ENCODE peak calls at places on chromosomes 11 and 22, in four cellular contexts. One of them, this sample, is unnamed.

GRCh38 chr11:128776434-128777284 is 82.8 kb downstream of the FLI1 start:
- DNase-seq in A549: peak; percentile 31
- DNase-seq in SK-N-SH: peak; percentile 87
- DNase-seq in HCT116: peak; percentile 22
- DNase-seq in this sample: peak; percentile 54

GRCh38 chr11:70127653-70128434 is 49.7 kb downstream of the ANO1 start:
- DNase-seq in A549: no peak
- DNase-seq in SK-N-SH: no peak
- DNase-seq in HCT116: no peak
- DNase-seq in this sample: no peak

GRCh38 chr11:3745161-3745560 is 52.2 kb downstream of the NUP98 start:
- DNase-seq in A549: no peak
- DNase-seq in SK-N-SH: no peak
- DNase-seq in HCT116: no peak
- DNase-seq in this sample: no peak

GRCh38 chr11:83554896-83555295 is 268.7 kb upstream of the CCDC90B start:
- DNase-seq in A549: no peak
- DNase-seq in SK-N-SH: peak; percentile 8
- DNase-seq in HCT116: no peak
- DNase-seq in this sample: no peak

GRCh38 chr22:23763579-23764331 is 965 bp downstream of the C22orf15 start:
- DNase-seq in A549: no peak
- DNase-seq in SK-N-SH: peak; percentile 25
- DNase-seq in HCT116: no peak
- DNase-seq in this sample: no peak

GRCh38 chr11:93524173-93524536 is 19.0 kb downstream of the SMCO4 start:
- DNase-seq in A549: no peak
- DNase-seq in SK-N-SH: no peak
- DNase-seq in HCT116: no peak
- DNase-seq in this sample: no peak

GRCh38 chr22:26555478-26555877 is 34.5 kb downstream of the TPST2 start:
- DNase-seq in A549: no peak
- DNase-seq in SK-N-SH: no peak
- DNase-seq in HCT116: no peak
- DNase-seq in this sample: no peak

GRCh38 chr11:86182976-86183584 is 61.5 kb upstream of the EED start:
- DNase-seq in A549: peak; percentile 56
- DNase-seq in SK-N-SH: no peak
- DNase-seq in HCT116: no peak
- DNase-seq in this sample: peak; percentile 74

GRCh38 chr22:43592470-43592869 is 180.7 kb downstream of the MPPED1 start:
- DNase-seq in A549: peak; percentile 1
- DNase-seq in SK-N-SH: no peak
- DNase-seq in HCT116: no peak
- DNase-seq in this sample: no peak

GRCh38 chr11:6576471-6577373 is 26.7 kb downstream of the RRP8 start:
- DNase-seq in A549: no peak
- DNase-seq in SK-N-SH: peak; percentile 56
- DNase-seq in HCT116: no peak
- DNase-seq in this sample: peak; percentile 10

GRCh38 chr11:34345012-34345804 is 12.6 kb downstream of the ABTB2 start:
- DNase-seq in A549: peak; percentile 90
- DNase-seq in SK-N-SH: no peak
- DNase-seq in HCT116: peak; percentile 52
- DNase-seq in this sample: peak; percentile 70

GRCh38 chr22:24189249-24190158 is 8.2 kb downstream of the SUSD2 start:
- DNase-seq in A549: peak; percentile 70
- DNase-seq in SK-N-SH: peak; percentile 95
- DNase-seq in HCT116: no peak
- DNase-seq in this sample: peak; percentile 72

GRCh38 chr11:64218628-64219353 is 7.2 kb downstream of the TRPT1 start:
- DNase-seq in A549: no peak
- DNase-seq in SK-N-SH: peak; percentile 68
- DNase-seq in HCT116: no peak
- DNase-seq in this sample: no peak

GRCh38 chr22:30720263-30720837 is 25.7 kb downstream of the OSBP2 start:
- DNase-seq in A549: no peak
- DNase-seq in SK-N-SH: no peak
- DNase-seq in HCT116: no peak
- DNase-seq in this sample: peak; percentile 14

GRCh38 chr22:29351042-29351441 is 35.5 kb upstream of the RASL10A start:
- DNase-seq in A549: no peak
- DNase-seq in SK-N-SH: no peak
- DNase-seq in HCT116: no peak
- DNase-seq in this sample: no peak

GRCh38 chr22:39414377-39414776 is 14.8 kb downstream of the TAB1 start:
- DNase-seq in A549: no peak
- DNase-seq in SK-N-SH: no peak
- DNase-seq in HCT116: no peak
- DNase-seq in this sample: peak; percentile 60

GRCh38 chr11:7605544-7605943 is 67.8 kb downstream of the CYB5R2 start:
- DNase-seq in A549: peak; percentile 90
- DNase-seq in SK-N-SH: no peak
- DNase-seq in HCT116: peak; percentile 47
- DNase-seq in this sample: no peak

GRCh38 chr11:93652161-93652597 is 9.3 kb upstream of the CEP295 start:
- DNase-seq in A549: peak; percentile 38
- DNase-seq in SK-N-SH: peak; percentile 19
- DNase-seq in HCT116: no peak
- DNase-seq in this sample: peak; percentile 69

GRCh38 chr11:111063711-111064110 is 181.8 kb upstream of the POU2AF2 start:
- DNase-seq in A549: no peak
- DNase-seq in SK-N-SH: no peak
- DNase-seq in HCT116: no peak
- DNase-seq in this sample: no peak
- TF ChIP-seq MAX in A549: no peak
- TF ChIP-seq MAX in SK-N-SH: no peak
- TF ChIP-seq MAX in HCT116: no peak
- TF ChIP-seq MAX in this sample: no peak

GRCh38 chr22:48488149-48488551 is 1339.5 kb downstream of the BRD1 start:
- DNase-seq in A549: peak; percentile 37
- DNase-seq in SK-N-SH: peak; percentile 23
- DNase-seq in HCT116: no peak
- DNase-seq in this sample: no peak
- TF ChIP-seq CTCF in A549: no peak
- TF ChIP-seq CTCF in SK-N-SH: no peak
- TF ChIP-seq CTCF in HCT116: no peak
- TF ChIP-seq CTCF in this sample: no peak

GRCh38 chr11:46463701-46464100 is 72.1 kb upstream of the CHRM4 start:
- DNase-seq in A549: no peak
- DNase-seq in SK-N-SH: no peak
- DNase-seq in HCT116: no peak
- DNase-seq in this sample: no peak

GRCh38 chr11:46461461-46461927 is 69.9 kb upstream of the CHRM4 start:
- DNase-seq in A549: no peak
- DNase-seq in SK-N-SH: no peak
- DNase-seq in HCT116: no peak
- DNase-seq in this sample: no peak

GRCh38 chr11:46465683-46466082 is 74.1 kb upstream of the CHRM4 start:
- DNase-seq in A549: no peak
- DNase-seq in SK-N-SH: no peak
- DNase-seq in HCT116: no peak
- DNase-seq in this sample: no peak
- H3K4me3 ChIP-seq in A549: no peak overlapping the region
- H3K4me3 ChIP-seq in SK-N-SH: no peak overlapping the region
- H3K4me3 ChIP-seq in HCT116: no peak overlapping the region
- H3K4me3 ChIP-seq in this sample: no peak overlapping the region

GRCh38 chr11:17596310-17596669 is 49.2 kb downstream of the OTOG start:
- DNase-seq in A549: no peak
- DNase-seq in SK-N-SH: no peak
- DNase-seq in HCT116: no peak
- DNase-seq in this sample: no peak

GRCh38 chr11:17597770-17598169 is 50.7 kb downstream of the OTOG start:
- DNase-seq in A549: no peak
- DNase-seq in SK-N-SH: no peak
- DNase-seq in HCT116: no peak
- DNase-seq in this sample: no peak

GRCh38 chr11:17596711-17597110 is 49.7 kb downstream of the OTOG start:
- DNase-seq in A549: no peak
- DNase-seq in SK-N-SH: no peak
- DNase-seq in HCT116: no peak
- DNase-seq in this sample: no peak

GRCh38 chr11:17594686-17595192 is 47.7 kb downstream of the OTOG start:
- DNase-seq in A549: no peak
- DNase-seq in SK-N-SH: no peak
- DNase-seq in HCT116: no peak
- DNase-seq in this sample: no peak

DNA sequence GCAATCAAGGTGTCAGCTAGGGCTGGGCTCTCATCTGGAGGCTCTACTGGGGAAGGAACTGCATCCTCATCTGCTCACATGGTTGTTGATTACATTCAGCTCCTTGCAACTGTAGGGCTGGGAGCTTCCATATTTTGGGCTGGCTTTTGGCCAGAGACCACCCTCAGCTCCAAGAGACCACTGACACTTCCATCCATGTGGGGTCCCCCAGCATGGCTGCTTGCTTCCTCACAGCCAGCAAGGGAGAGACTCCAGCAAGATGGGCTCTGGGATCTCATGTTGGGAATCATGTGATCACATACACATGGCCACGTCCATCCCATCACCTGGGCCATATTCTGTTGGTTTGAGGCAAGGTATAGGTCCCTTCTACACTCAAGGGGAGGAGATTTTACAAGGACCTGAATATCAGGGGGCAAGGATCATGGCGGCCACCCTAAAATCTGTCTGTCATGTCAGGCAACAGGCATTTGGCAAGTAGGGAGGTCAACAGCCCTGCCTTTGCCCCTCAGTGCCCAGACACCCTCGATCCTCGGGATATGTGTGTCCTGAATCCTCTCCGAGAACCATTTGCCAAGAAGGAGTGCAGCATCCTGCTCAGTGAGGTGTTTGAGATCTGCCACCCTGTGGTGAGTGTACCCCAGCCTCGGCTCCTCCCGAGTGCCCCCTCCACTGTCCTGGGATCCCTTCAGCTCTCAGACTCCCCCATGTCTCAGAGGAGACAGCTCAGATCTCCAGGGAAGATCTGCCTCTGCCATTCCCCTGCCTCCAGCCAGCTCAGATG is 48.7 kb downstream of the OTOG start:
- DNase-seq in A549: no peak
- DNase-seq in SK-N-SH: no peak
- DNase-seq in HCT116: no peak
- DNase-seq in this sample: no peak
- TF ChIP-seq MAX in A549: no peak
- TF ChIP-seq MAX in SK-N-SH: no peak
- TF ChIP-seq MAX in HCT116: no peak
- TF ChIP-seq MAX in this sample: no peak

GRCh38 chr11:62497132-62497915 is 49.3 kb downstream of the AHNAK start:
- DNase-seq in A549: peak; percentile 85
- DNase-seq in SK-N-SH: peak; percentile 66
- DNase-seq in HCT116: peak; percentile 74
- DNase-seq in this sample: peak; percentile 85
- TF ChIP-seq CTCF in A549: peak; percentile 71
- TF ChIP-seq CTCF in SK-N-SH: peak; percentile 56
- TF ChIP-seq CTCF in HCT116: peak; percentile 69
- TF ChIP-seq CTCF in this sample: peak; percentile 57

DNA sequence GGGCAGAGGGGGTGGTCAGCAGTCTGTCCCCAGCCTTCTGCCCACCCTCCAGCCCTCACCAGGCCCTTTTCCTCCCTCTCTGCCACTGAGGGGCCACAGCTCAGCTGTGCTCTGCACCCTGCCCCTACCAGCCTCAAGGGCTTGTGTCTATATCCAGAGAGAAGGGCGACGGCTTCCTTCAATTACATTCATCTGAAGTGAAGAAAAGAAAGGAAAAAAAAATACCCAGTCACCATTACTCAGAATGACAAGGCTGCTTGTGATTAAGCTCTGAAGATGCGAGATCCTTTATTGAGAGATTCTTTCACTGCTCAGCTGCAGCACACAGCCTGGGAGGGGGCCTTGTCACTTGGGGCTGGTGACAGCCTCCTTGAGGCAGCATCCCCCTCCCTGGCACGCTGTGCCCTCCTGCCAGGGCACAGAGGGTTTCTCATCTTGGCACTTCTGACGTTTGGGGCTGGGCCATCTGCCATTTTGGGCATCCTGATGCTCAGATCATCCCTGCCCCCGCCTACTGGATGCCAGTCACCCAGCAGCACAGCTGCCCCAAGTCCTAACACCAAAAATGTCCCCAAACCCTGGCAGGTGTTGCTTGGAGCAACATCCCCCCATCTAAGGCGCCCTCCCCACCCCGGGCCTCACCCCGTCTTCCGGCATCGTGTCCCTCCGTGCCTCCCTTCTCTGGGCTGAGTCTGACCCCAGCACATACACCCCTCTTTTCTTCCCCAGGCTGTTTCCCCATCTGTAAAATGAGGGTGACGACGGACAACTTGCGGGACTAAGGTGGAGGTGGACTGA is 1394.8 kb downstream of the BRD1 start:
- DNase-seq in A549: peak; percentile 10
- DNase-seq in SK-N-SH: no peak
- DNase-seq in HCT116: no peak
- DNase-seq in this sample: no peak
- H3K4me3 ChIP-seq in A549: no peak overlapping the region
- H3K4me3 ChIP-seq in SK-N-SH: no peak overlapping the region
- H3K4me3 ChIP-seq in HCT116: no peak overlapping the region
- H3K4me3 ChIP-seq in this sample: no peak overlapping the region

DNA sequence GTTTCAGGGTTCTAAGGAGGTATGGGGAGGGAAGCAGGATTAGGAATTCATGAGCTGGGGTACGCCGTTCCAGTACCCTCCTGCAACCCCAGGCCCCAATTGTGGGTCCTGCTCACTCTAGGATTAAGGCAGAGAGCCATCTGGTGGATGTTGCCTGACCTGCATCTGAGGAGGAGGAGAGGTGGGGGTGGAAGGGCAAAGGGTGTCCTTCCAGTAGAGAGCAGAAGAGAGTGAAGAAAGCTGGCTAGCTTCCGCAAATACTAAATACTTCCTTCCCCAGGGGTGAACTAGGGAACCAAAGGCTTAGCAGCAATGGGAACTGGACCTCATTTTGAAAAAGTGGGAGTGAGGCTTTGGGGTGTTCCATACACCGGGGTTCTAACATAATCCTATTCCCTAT is 10.6 kb downstream of the LRRC51 start:
- DNase-seq in A549: peak; percentile 67
- DNase-seq in SK-N-SH: peak; percentile 78
- DNase-seq in HCT116: no peak
- DNase-seq in this sample: peak; percentile 80
- TF ChIP-seq MAX in A549: no peak
- TF ChIP-seq MAX in SK-N-SH: no peak
- TF ChIP-seq MAX in HCT116: no peak
- TF ChIP-seq MAX in this sample: no peak

GRCh38 chr11:61332823-61333637 is at the start of the genes DDB1 and TKFC:
- DNase-seq in A549: peak; percentile 94
- DNase-seq in SK-N-SH: peak; percentile 99
- DNase-seq in HCT116: peak; percentile 83
- DNase-seq in this sample: peak; percentile 99
- TF ChIP-seq CTCF in A549: no peak
- TF ChIP-seq CTCF in SK-N-SH: no peak
- TF ChIP-seq CTCF in HCT116: no peak
- TF ChIP-seq CTCF in this sample: no peak

This sample was measured in NB4.